ENCODE peak calls at places on chromosomes 6 and 20, in four cellular contexts. Z is upper lobe of right lung, K is cardiac muscle cell, P is GM06990. N is an unnamed sample.

GRCh38 chr6:134531611-134532010 is 213.7 kb upstream of the SGK1 start:
- DNase-seq in Z (no peak), K (peak; percentile 36), P (no peak), N (no peak)

GRCh38 chr6:122265755-122266154 is 133.7 kb upstream of the HSF2 start:
- DNase-seq in Z (no peak), K (no peak), P (no peak), N (no peak)

GRCh38 chr20:43985121-43985520 is 70.5 kb downstream of the TOX2 start:
- DNase-seq in P (no peak), Z (no peak), K (no peak), N (no peak)

GRCh38 chr20:59145247-59145925 is 18.2 kb upstream of the ZNF831 start:
- DNase-seq in Z (no peak), K (no peak), P (no peak), N (no peak)

GRCh38 chr6:147381734-147382133 is 126.8 kb upstream of the SAMD5 start:
- DNase-seq in K (no peak), P (no peak), Z (no peak), N (no peak)

GRCh38 chr6:138727182-138727581 is 46.4 kb upstream of the CCDC28A start:
- DNase-seq in Z (no peak), K (no peak), P (no peak), N (no peak)

GRCh38 chr20:63172726-63173125 is 43.2 kb downstream of the YTHDF1 start:
- DNase-seq in Z (no peak), P (no peak), K (no peak), N (no peak)

GRCh38 chr20:36632487-36633284 is 13.3 kb downstream of the SLA2 start:
- DNase-seq in K (peak; percentile 13), Z (no peak), P (no peak), N (no peak)

GRCh38 chr6:43450699-43451131 is 4.6 kb downstream of the DLK2 start:
- DNase-seq in Z (no peak), K (no peak), P (no peak), N (no peak)

GRCh38 chr6:11374036-11375010 is 141.9 kb upstream of the NEDD9 start:
- DNase-seq in K (no peak), Z (no peak), P (peak; percentile 80), N (peak; percentile 93)

GRCh38 chr6:84033523-84034451 is at the start of gene MRAP2:
- DNase-seq in K (peak; percentile 74), Z (peak; percentile 76), P (peak; percentile 18), N (no peak)

GRCh38 chr6:41698350-41698781 is 37.0 kb downstream of the TFEB start:
- DNase-seq in Z (no peak), P (no peak), K (no peak), N (no peak)

GRCh38 chr6:20319520-20320357 is 81.9 kb upstream of the E2F3 start:
- DNase-seq in P (peak; percentile 89), Z (peak; percentile 72), K (no peak), N (peak; percentile 97)

GRCh38 chr20:50695144-50695872 is 4.0 kb upstream of the RIPOR3 start:
- DNase-seq in P (no peak), K (no peak), Z (no peak), N (no peak)

GRCh38 chr6:158158748-158159147 is 9.3 kb downstream of the SERAC1 start:
- DNase-seq in Z (no peak), P (no peak), K (no peak), N (no peak)

GRCh38 chr20:59751075-59751711 is 146.9 kb downstream of the PHACTR3 start:
- DNase-seq in P (peak; percentile 71), K (no peak), Z (peak; percentile 83), N (peak; percentile 15)

GRCh38 chr6:169841907-169842606 is 90.6 kb downstream of the ERMARD start:
- DNase-seq in Z (peak; percentile 34), K (no peak), P (no peak), N (no peak)

GRCh38 chr6:106026748-106027147 is 59.4 kb upstream of the PRDM1 start:
- DNase-seq in Z (no peak), P (no peak), K (no peak), N (no peak)

GRCh38 chr6:151413372-151414145 is 22.2 kb upstream of the ZBTB2 start:
- DNase-seq in K (no peak), P (no peak), Z (no peak), N (no peak)

GRCh38 chr20:58233881-58234528 is 5.6 kb upstream of the ANKRD60 start:
- DNase-seq in K (peak; percentile 43), P (no peak), Z (no peak), N (no peak)

GRCh38 chr20:48892849-48893352 is 28.6 kb upstream of the ARFGEF2 start:
- DNase-seq in K (no peak), Z (no peak), P (no peak), N (no peak)

GRCh38 chr6:127117979-127118504 is 429 bp upstream of the RSPO3 start:
- DNase-seq in K (peak; percentile 72), Z (peak; percentile 60), P (peak; percentile 6), N (no peak)

GRCh38 chr6:149881066-149881766 is 16.7 kb downstream of the RAET1E start:
- DNase-seq in K (no peak), P (no peak), Z (no peak), N (no peak)

DNA sequence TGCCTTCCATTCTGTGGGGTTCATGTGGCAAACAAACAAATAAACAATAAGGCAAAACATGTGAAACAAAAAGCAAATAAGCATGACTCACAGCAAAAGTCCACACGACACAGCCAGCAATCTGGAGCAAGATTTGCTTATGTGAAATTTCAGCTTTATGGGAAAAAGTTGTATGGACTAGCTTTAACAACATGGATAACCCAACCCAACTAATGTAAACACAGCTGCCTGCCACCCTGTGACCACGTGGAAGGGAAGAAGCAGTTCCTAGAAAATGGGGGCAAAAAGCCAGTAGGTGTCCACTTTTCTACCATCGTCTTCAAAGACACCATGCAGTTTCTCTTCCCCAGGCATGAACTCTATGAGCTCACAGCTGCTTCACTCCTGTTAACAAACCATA is 425.4 kb upstream of the RNF217 start:
- DNase-seq in K (no peak), P (no peak), Z (no peak), N (no peak)
- TF ChIP-seq CTCF in K (no peak), P (no peak), Z (no peak), N (no peak)

GRCh38 chr6:10051283-10051682 is 363.6 kb downstream of the TFAP2A start:
- DNase-seq in Z (no peak), K (no peak), P (no peak), N (no peak)
- H3K4me3 ChIP-seq in Z (no peak overlapping the region), K (no peak overlapping the region), P (no peak overlapping the region), N (no peak overlapping the region)

DNA sequence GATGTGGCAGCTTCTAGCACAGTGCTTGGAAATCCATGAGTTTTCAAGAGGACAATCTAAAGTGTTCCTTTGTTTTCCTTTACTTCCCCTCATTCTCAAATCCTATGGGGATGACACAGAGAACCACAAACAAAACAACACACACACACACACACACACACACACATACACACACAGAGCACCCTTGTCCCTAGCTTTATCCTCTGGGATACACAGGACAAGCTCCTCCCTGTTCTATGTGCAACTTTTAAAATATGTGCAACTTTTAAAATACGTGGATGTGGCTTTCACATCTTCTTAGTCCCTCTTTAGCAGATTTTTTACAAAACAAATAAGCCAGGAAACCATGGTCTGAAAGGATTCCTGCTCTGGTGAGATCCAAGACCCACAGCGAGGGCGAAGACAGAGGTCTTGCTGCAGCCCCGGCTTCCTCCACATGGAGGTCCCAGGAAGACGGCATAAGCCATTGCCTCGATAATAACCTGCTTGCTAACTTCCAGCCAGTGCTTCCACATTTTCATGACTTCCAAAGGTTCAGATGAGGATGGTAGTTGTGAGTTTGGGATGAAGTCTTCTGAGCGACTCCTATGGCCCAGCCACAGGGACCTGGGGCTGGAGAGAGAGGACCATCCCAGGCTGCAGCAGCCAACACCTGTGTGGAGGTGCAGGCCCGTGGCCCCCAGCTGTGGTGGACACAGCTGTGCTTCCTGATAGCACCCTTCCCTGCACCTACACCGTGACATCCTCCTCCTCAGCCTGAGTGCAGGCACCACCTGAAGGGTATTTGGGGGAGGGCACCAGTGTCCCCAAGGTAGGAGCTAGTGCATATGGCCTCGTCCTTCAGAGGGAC is 62.8 kb upstream of the CD93 start:
- DNase-seq in Z (no peak), K (no peak), P (no peak), N (no peak)
- TF ChIP-seq CTCF in Z (no peak), K (no peak), P (no peak), N (no peak)

GRCh38 chr20:13021205-13021970 is 12.6 kb downstream of the SPTLC3 start:
- DNase-seq in Z (no peak), P (no peak), K (no peak), N (no peak)

GRCh38 chr20:13022401-13023170 is 13.8 kb downstream of the SPTLC3 start:
- DNase-seq in K (no peak), P (no peak), Z (no peak), N (no peak)

GRCh38 chr20:13017235-13017634 is 8.5 kb downstream of the SPTLC3 start:
- DNase-seq in Z (no peak), P (no peak), K (peak; percentile 32), N (no peak)

GRCh38 chr20:13013411-13013810 is 4.6 kb downstream of the SPTLC3 start:
- DNase-seq in K (no peak), P (no peak), Z (no peak), N (no peak)

DNA sequence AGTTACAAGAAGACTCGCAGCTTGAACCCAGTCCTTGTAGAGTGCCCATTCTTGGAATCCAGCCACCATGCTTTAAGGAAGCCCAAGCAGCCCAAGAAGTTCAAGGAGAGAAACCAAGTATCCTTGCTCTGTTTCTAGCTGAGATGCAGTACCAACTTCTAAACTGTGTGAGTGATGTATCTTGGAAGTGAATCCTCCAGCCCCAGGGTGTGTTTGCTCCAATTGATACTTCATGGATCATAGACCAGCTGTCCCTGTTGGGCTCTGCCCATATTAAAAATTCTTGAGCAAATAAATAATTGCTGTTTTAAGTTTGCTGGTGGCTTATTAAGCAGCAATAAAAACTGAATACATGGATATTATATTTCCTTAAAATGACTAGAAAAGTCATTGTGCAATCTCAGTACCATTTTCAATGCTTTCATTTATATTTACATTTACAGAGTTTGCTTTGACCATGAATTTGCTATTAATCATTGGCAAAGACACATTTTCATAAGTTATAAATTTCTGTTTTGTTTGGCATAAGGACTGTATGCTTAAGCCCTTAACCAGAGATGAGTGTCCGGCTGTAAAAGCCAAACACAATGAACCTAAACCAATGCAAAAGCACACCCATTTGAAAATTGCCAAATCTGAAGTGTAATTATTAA is 9.2 kb downstream of the SPTLC3 start:
- DNase-seq in Z (no peak), K (no peak), P (no peak), N (no peak)
- H3K4me3 ChIP-seq in Z (no peak overlapping the region), K (no peak overlapping the region), P (no peak overlapping the region), N (no peak overlapping the region)

N was measured in GM12864.